ENCODE peak calls at places on chromosomes 2 and 18, in five cellular contexts. One of them, this sample, is unnamed.

GRCh38 chr2:130359466-130359865 is 3.6 kb downstream of the PTPN18 start:
- DNase-seq in uterus: no peak
- DNase-seq in fibroblast of villous mesenchyme: no peak
- DNase-seq in CD4-positive, alpha-beta T cell: no peak
- DNase-seq in mucosa of descending colon: no peak
- DNase-seq in this sample: no peak

GRCh38 chr2:42754776-42755140 is 9.2 kb downstream of the OXER1 start:
- DNase-seq in uterus: no peak
- DNase-seq in fibroblast of villous mesenchyme: no peak
- DNase-seq in CD4-positive, alpha-beta T cell: no peak
- DNase-seq in mucosa of descending colon: no peak
- DNase-seq in this sample: no peak

GRCh38 chr2:222904557-222905258 is 43.9 kb downstream of the ACSL3 start:
- DNase-seq in uterus: no peak
- DNase-seq in fibroblast of villous mesenchyme: peak
- DNase-seq in CD4-positive, alpha-beta T cell: no peak
- DNase-seq in mucosa of descending colon: no peak
- DNase-seq in this sample: no peak

GRCh38 chr2:60551241-60552095 is 2.0 kb downstream of the BCL11A start:
- DNase-seq in uterus: no peak
- DNase-seq in fibroblast of villous mesenchyme: peak
- DNase-seq in CD4-positive, alpha-beta T cell: no peak
- DNase-seq in mucosa of descending colon: peak
- DNase-seq in this sample: no peak

GRCh38 chr2:123144082-123144481 is 881.0 kb upstream of the CNTNAP5 start:
- DNase-seq in uterus: no peak
- DNase-seq in fibroblast of villous mesenchyme: no peak
- DNase-seq in CD4-positive, alpha-beta T cell: no peak
- DNase-seq in mucosa of descending colon: no peak
- DNase-seq in this sample: no peak

GRCh38 chr2:8572712-8573233 is 109.1 kb upstream of the ID2 start:
- DNase-seq in uterus: no peak
- DNase-seq in fibroblast of villous mesenchyme: no peak
- DNase-seq in CD4-positive, alpha-beta T cell: no peak
- DNase-seq in mucosa of descending colon: no peak
- DNase-seq in this sample: no peak

GRCh38 chr2:199460101-199460671 is 2.4 kb upstream of the SATB2 start:
- DNase-seq in uterus: no peak
- DNase-seq in fibroblast of villous mesenchyme: peak
- DNase-seq in CD4-positive, alpha-beta T cell: no peak
- DNase-seq in mucosa of descending colon: no peak
- DNase-seq in this sample: no peak

GRCh38 chr2:63856302-63856600 is 14.6 kb downstream of the UGP2 start:
- DNase-seq in uterus: no peak
- DNase-seq in fibroblast of villous mesenchyme: peak
- DNase-seq in CD4-positive, alpha-beta T cell: peak
- DNase-seq in mucosa of descending colon: no peak
- DNase-seq in this sample: no peak

GRCh38 chr2:216691210-216691741 is 4.1 kb downstream of the IGFBP5 start:
- DNase-seq in uterus: peak
- DNase-seq in fibroblast of villous mesenchyme: peak
- DNase-seq in CD4-positive, alpha-beta T cell: no peak
- DNase-seq in mucosa of descending colon: peak
- DNase-seq in this sample: no peak

GRCh38 chr18:55794288-55795052 is 206.5 kb upstream of the TCF4 start:
- DNase-seq in uterus: no peak
- DNase-seq in fibroblast of villous mesenchyme: peak
- DNase-seq in CD4-positive, alpha-beta T cell: no peak
- DNase-seq in mucosa of descending colon: no peak
- DNase-seq in this sample: no peak

GRCh38 chr2:130908832-130909231 is 72.1 kb downstream of the ARHGEF4 start:
- DNase-seq in uterus: no peak
- DNase-seq in fibroblast of villous mesenchyme: no peak
- DNase-seq in CD4-positive, alpha-beta T cell: no peak
- DNase-seq in mucosa of descending colon: no peak
- DNase-seq in this sample: no peak

GRCh38 chr2:7292154-7292553 is 374.9 kb downstream of the RNF144A start:
- DNase-seq in uterus: no peak
- DNase-seq in fibroblast of villous mesenchyme: peak
- DNase-seq in CD4-positive, alpha-beta T cell: no peak
- DNase-seq in mucosa of descending colon: no peak
- DNase-seq in this sample: no peak

GRCh38 chr2:236525416-236525997 is 44.1 kb upstream of the ACKR3 start:
- DNase-seq in uterus: no peak
- DNase-seq in fibroblast of villous mesenchyme: no peak
- DNase-seq in CD4-positive, alpha-beta T cell: no peak
- DNase-seq in mucosa of descending colon: no peak
- DNase-seq in this sample: no peak

GRCh38 chr2:45046786-45047185 is 37.5 kb upstream of the SIX2 start:
- DNase-seq in uterus: no peak
- DNase-seq in fibroblast of villous mesenchyme: no peak
- DNase-seq in CD4-positive, alpha-beta T cell: no peak
- DNase-seq in mucosa of descending colon: no peak
- DNase-seq in this sample: no peak

GRCh38 chr18:73679941-73680700 is 467.5 kb downstream of the FBXO15 start:
- DNase-seq in uterus: no peak
- DNase-seq in fibroblast of villous mesenchyme: peak
- DNase-seq in CD4-positive, alpha-beta T cell: no peak
- DNase-seq in mucosa of descending colon: no peak
- DNase-seq in this sample: no peak

GRCh38 chr2:133247613-133248012 is 320.6 kb downstream of the NCKAP5 start:
- DNase-seq in uterus: no peak
- DNase-seq in fibroblast of villous mesenchyme: no peak
- DNase-seq in CD4-positive, alpha-beta T cell: no peak
- DNase-seq in mucosa of descending colon: peak
- DNase-seq in this sample: no peak

GRCh38 chr2:128115921-128116320 is 24.9 kb downstream of the UGGT1 start:
- DNase-seq in uterus: no peak
- DNase-seq in fibroblast of villous mesenchyme: no peak
- DNase-seq in CD4-positive, alpha-beta T cell: no peak
- DNase-seq in mucosa of descending colon: no peak
- DNase-seq in this sample: no peak

GRCh38 chr2:48738806-48739205 is 16.7 kb downstream of the LHCGR start:
- DNase-seq in uterus: no peak
- DNase-seq in fibroblast of villous mesenchyme: peak
- DNase-seq in CD4-positive, alpha-beta T cell: no peak
- DNase-seq in mucosa of descending colon: no peak
- DNase-seq in this sample: no peak

GRCh38 chr2:71798266-71799012 is 345.1 kb downstream of the DYSF start:
- DNase-seq in uterus: no peak
- DNase-seq in fibroblast of villous mesenchyme: peak
- DNase-seq in CD4-positive, alpha-beta T cell: no peak
- DNase-seq in mucosa of descending colon: peak
- DNase-seq in this sample: no peak

GRCh38 chr18:11522992-11523391 is 86.4 kb upstream of the SLC35G4 start:
- DNase-seq in uterus: no peak
- DNase-seq in fibroblast of villous mesenchyme: no peak
- DNase-seq in CD4-positive, alpha-beta T cell: no peak
- DNase-seq in mucosa of descending colon: no peak
- DNase-seq in this sample: no peak

GRCh38 chr18:11520536-11520935 is 88.9 kb upstream of the SLC35G4 start:
- DNase-seq in uterus: no peak
- DNase-seq in fibroblast of villous mesenchyme: no peak
- DNase-seq in CD4-positive, alpha-beta T cell: no peak
- DNase-seq in mucosa of descending colon: no peak
- DNase-seq in this sample: no peak

GRCh38 chr18:11516988-11517630 is 92.3 kb upstream of the SLC35G4 start:
- DNase-seq in uterus: no peak
- DNase-seq in fibroblast of villous mesenchyme: no peak
- DNase-seq in CD4-positive, alpha-beta T cell: no peak
- DNase-seq in mucosa of descending colon: no peak
- DNase-seq in this sample: no peak

GRCh38 chr18:11521853-11522252 is 87.5 kb upstream of the SLC35G4 start:
- DNase-seq in uterus: no peak
- DNase-seq in fibroblast of villous mesenchyme: no peak
- DNase-seq in CD4-positive, alpha-beta T cell: no peak
- DNase-seq in mucosa of descending colon: no peak
- DNase-seq in this sample: no peak

DNA sequence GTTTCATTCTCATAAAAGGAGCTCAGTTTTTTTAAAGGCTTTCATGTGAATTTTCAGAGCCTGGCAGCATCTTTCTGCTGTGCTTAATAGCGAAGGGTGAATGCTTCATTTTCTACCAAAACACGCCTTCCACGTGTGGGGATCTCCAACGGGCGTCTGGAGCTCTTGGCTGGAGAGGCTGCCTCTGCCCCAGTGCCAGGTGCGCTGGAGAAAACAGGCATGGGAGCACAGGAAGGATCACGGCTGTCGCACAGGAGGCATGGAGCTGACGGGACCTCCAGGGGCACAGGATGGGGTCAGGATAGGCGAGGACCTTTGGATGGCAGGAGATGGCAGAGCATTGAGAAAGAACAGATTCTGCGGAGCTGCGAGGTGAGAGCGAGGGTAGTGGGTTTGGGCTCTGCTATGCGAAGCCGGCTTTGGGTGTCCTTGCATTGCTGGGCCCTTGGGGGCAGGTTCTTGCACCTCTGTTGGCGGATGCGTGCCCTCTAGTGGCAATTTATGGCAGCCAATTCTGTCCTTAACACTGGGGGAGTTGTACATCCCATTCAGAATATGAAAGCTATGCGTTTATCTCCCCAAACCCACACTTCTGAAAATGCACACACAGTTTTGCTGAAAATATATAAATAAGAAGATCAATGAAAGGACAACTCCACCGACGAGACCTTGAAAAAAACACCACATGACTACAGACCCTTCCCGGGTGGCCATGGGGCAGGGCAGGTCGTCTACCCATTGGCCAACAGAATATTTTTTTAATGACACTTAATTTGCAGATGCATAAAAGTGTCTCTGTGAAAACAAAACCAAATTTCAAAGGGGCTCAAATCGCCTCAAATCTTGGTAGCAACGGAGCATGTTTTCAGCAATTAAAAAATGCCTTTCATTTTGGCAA is 90.4 kb upstream of the SLC35G4 start:
- DNase-seq in uterus: no peak
- DNase-seq in fibroblast of villous mesenchyme: peak
- DNase-seq in CD4-positive, alpha-beta T cell: no peak
- DNase-seq in mucosa of descending colon: peak
- DNase-seq in this sample: peak
- TF ChIP-seq CTCF in uterus: no peak
- TF ChIP-seq CTCF in fibroblast of villous mesenchyme: peak
- TF ChIP-seq CTCF in CD4-positive, alpha-beta T cell: peak
- TF ChIP-seq CTCF in mucosa of descending colon: no peak
- TF ChIP-seq CTCF in this sample: peak

GRCh38 chr18:46856975-46857374 is 60.3 kb downstream of the PIAS2 start:
- DNase-seq in uterus: no peak
- DNase-seq in fibroblast of villous mesenchyme: peak
- DNase-seq in CD4-positive, alpha-beta T cell: no peak
- DNase-seq in mucosa of descending colon: no peak
- DNase-seq in this sample: no peak
- TF ChIP-seq CTCF in uterus: no peak
- TF ChIP-seq CTCF in fibroblast of villous mesenchyme: no peak
- TF ChIP-seq CTCF in CD4-positive, alpha-beta T cell: no peak
- TF ChIP-seq CTCF in mucosa of descending colon: no peak
- TF ChIP-seq CTCF in this sample: no peak

GRCh38 chr2:240579771-240580614 is 6.5 kb upstream of the CAPN10 start:
- DNase-seq in uterus: peak
- DNase-seq in fibroblast of villous mesenchyme: peak
- DNase-seq in CD4-positive, alpha-beta T cell: peak
- DNase-seq in mucosa of descending colon: peak
- DNase-seq in this sample: no peak
- TF ChIP-seq CTCF in uterus: no peak
- TF ChIP-seq CTCF in fibroblast of villous mesenchyme: peak
- TF ChIP-seq CTCF in CD4-positive, alpha-beta T cell: peak
- TF ChIP-seq CTCF in mucosa of descending colon: peak
- TF ChIP-seq CTCF in this sample: no peak

GRCh38 chr2:65369574-65369973 is 62.8 kb downstream of the SPRED2 start:
- DNase-seq in uterus: no peak
- DNase-seq in fibroblast of villous mesenchyme: no peak
- DNase-seq in CD4-positive, alpha-beta T cell: no peak
- DNase-seq in mucosa of descending colon: no peak
- DNase-seq in this sample: no peak

GRCh38 chr2:65367517-65367916 is 64.9 kb downstream of the SPRED2 start:
- DNase-seq in uterus: peak
- DNase-seq in fibroblast of villous mesenchyme: peak
- DNase-seq in CD4-positive, alpha-beta T cell: no peak
- DNase-seq in mucosa of descending colon: no peak
- DNase-seq in this sample: peak

GRCh38 chr2:65369980-65370379 is 62.4 kb downstream of the SPRED2 start:
- DNase-seq in uterus: no peak
- DNase-seq in fibroblast of villous mesenchyme: no peak
- DNase-seq in CD4-positive, alpha-beta T cell: no peak
- DNase-seq in mucosa of descending colon: no peak
- DNase-seq in this sample: no peak

GRCh38 chr2:65366595-65367125 is 65.7 kb downstream of the SPRED2 start:
- DNase-seq in uterus: no peak
- DNase-seq in fibroblast of villous mesenchyme: peak
- DNase-seq in CD4-positive, alpha-beta T cell: no peak
- DNase-seq in mucosa of descending colon: peak
- DNase-seq in this sample: peak

DNA sequence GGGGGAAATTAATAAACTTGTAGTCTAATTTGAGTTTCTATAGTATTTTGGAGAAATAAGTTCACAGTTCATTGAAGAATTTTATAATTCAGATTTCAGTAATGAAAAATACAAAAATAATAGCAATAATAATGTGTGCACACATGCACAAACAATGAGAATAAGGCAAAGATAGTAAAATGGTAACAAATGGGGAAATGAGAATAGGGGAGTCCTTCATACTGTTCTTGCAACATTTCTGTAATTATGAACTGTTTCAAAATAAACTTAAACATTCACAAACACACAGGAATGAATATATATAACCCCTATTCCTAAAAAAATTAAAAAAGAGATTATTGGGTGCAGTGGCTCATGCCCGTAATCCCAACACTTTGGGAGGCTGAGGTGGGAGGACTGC is 63.9 kb downstream of the SPRED2 start:
- DNase-seq in uterus: no peak
- DNase-seq in fibroblast of villous mesenchyme: no peak
- DNase-seq in CD4-positive, alpha-beta T cell: no peak
- DNase-seq in mucosa of descending colon: no peak
- DNase-seq in this sample: no peak
- TF ChIP-seq CTCF in uterus: no peak
- TF ChIP-seq CTCF in fibroblast of villous mesenchyme: no peak
- TF ChIP-seq CTCF in CD4-positive, alpha-beta T cell: no peak
- TF ChIP-seq CTCF in mucosa of descending colon: no peak
- TF ChIP-seq CTCF in this sample: no peak